ENCODE peak calls at places on chromosome 1, in seven cellular contexts. K is nephron progenitor cell, V is NT2/D1, R is GM20000, N is kidney glomerular epithelial cell, D is amniotic epithelial cell, S is AG08396. E is an unnamed sample.

GRCh38 chr1:246117066-246117791 is 389.9 kb downstream of the SMYD3 start:
- DNase-seq in K (peak; percentile 33), V (peak; percentile 54), R (peak; percentile 57), N (peak; percentile 11), D (peak; percentile 74), S (peak; percentile 36), E (no peak)

GRCh38 chr1:36408479-36408878 is 10.8 kb upstream of the LSM10 start:
- DNase-seq in K (no peak), V (no peak), R (no peak), N (peak; percentile 57), D (peak; percentile 68), S (peak; percentile 43), E (no peak)

GRCh38 chr1:79716481-79716880 is 710.0 kb upstream of the ADGRL4 start:
- DNase-seq in K (no peak), V (peak; percentile 28), R (no peak), N (peak; percentile 84), D (peak; percentile 90), S (no peak), E (no peak)

GRCh38 chr1:224736619-224737352 is 120.7 kb downstream of the CNIH3 start:
- DNase-seq in K (no peak), V (no peak), R (peak; percentile 62), N (no peak), D (no peak), S (peak; percentile 70), E (no peak)

GRCh38 chr1:3903141-3904005 is 3.3 kb upstream of the C1orf174 start:
- DNase-seq in K (no peak), V (no peak), R (no peak), N (no peak), D (no peak), S (no peak), E (peak; percentile 62)

GRCh38 chr1:170471310-170471839 is 60.6 kb upstream of the GORAB start:
- DNase-seq in K (no peak), V (no peak), R (no peak), N (no peak), D (no peak), S (peak; percentile 39), E (no peak)

GRCh38 chr1:224106568-224107281 is 7.2 kb upstream of the FBXO28 start:
- DNase-seq in K (peak; percentile 4), V (peak; percentile 56), R (peak; percentile 73), N (peak; percentile 57), D (peak; percentile 64), S (peak; percentile 71), E (no peak)

GRCh38 chr1:91699339-91699970 is 186.5 kb downstream of the TGFBR3 start:
- DNase-seq in K (no peak), V (no peak), R (no peak), N (no peak), D (peak; percentile 68), S (peak; percentile 67), E (no peak)